ENCODE peak calls at places on chromosomes 2 and 18, in nine cellular contexts. Q is GM04503; J is A549; V is GM06990; F is astrocyte of the hippocampus; Z is activated T-helper 1 cell treated with anti-CD3 and anti-CD28 coated beads, Interleukin-2, amount 50 U/mL, for 16 hours; W is activated CD4-positive, alpha-beta T cell treated with anti-CD3 and anti-CD28 coated beads for 4 hours; G is adrenal gland; L is NCI-H1417. N is an unnamed sample.
A peak's percentile ranks its signal among the peaks of the same experiment; 100 is the strongest.

GRCh38 chr18:7333163-7333562 is 102.3 kb downstream of the LRRC30 start:
- DNase-seq in Q (no peak), J (no peak), V (no peak), F (no peak), G (no peak), W (no peak), Z (no peak), L (no peak), N (no peak)

GRCh38 chr2:191231995-191232394 is 13.2 kb upstream of the MYO1B start:
- DNase-seq in L (no peak), F (no peak), W (no peak), Q (no peak), G (no peak), V (no peak), Z (no peak), J (no peak), N (no peak)

GRCh38 chr2:156470975-156471583 is 34.9 kb downstream of the GPD2 start:
- DNase-seq in Q (no peak), L (no peak), G (no peak), Z (no peak), V (no peak), F (no peak), W (no peak), J (no peak), N (no peak)

GRCh38 chr2:45724329-45724728 is 72.9 kb downstream of the PRKCE start:
- DNase-seq in Q (no peak), L (no peak), J (no peak), F (no peak), Z (no peak), V (no peak), G (no peak), W (no peak), N (no peak)

GRCh38 chr2:224885836-224886547 is 156.3 kb downstream of the DOCK10 start:
- DNase-seq in F (peak; percentile 53), Q (peak; percentile 70), Z (no peak), L (no peak), W (no peak), J (peak; percentile 23), V (peak; percentile 47), G (no peak), N (no peak)

GRCh38 chr18:8121942-8122480 is 487.2 kb upstream of the RAB12 start:
- DNase-seq in Z (no peak), F (peak; percentile 81), J (peak; percentile 65), L (no peak), W (no peak), G (no peak), V (no peak), Q (no peak), N (no peak)

GRCh38 chr18:22701795-22702194 is 231.3 kb upstream of the RBBP8 start:
- DNase-seq in F (no peak), V (no peak), Z (no peak), G (no peak), W (no peak), J (no peak), L (no peak), Q (no peak), N (no peak)

GRCh38 chr18:79917351-79918088 is 33.9 kb downstream of the SLC66A2 start:
- DNase-seq in W (no peak), J (no peak), G (no peak), F (no peak), Q (no peak), Z (no peak), L (no peak), V (no peak), N (no peak)

GRCh38 chr2:217058791-217059755 is 199.2 kb upstream of the TNP1 start:
- DNase-seq in F (no peak), Q (no peak), V (no peak), Z (no peak), J (no peak), W (no peak), L (peak; percentile 42), G (no peak), N (no peak)

N was measured in T1000.